ENCODE peak calls at places on chromosomes 11 and 22, in eight cellular contexts. F is NCI-H524; J is GM13977; X is GOT3; L is ACHN; H is activated CD8-positive, alpha-beta memory T cell treated with anti-CD3 and anti-CD28 coated beads for 48 hours; Z is lower leg skin; M is omental fat pad. R is an unnamed sample.

GRCh38 chr11:70528046-70528793 is 129.9 kb downstream of the CTTN start:
- DNase-seq in L (no peak), F (no peak), J (no peak), M (no peak), X (no peak), Z (no peak), H (no peak), R (no peak)

GRCh38 chr11:29171350-29171950 is 845.4 kb downstream of the KCNA4 start:
- DNase-seq in X (no peak), F (no peak), Z (no peak), J (no peak), L (no peak), H (no peak), M (no peak), R (no peak)

GRCh38 chr22:46649176-46650077 is 29.2 kb downstream of the GRAMD4 start:
- DNase-seq in H (no peak), J (no peak), L (no peak), M (no peak), X (no peak), Z (no peak), F (peak), R (no peak)

GRCh38 chr11:100340416-100341323 is 346.4 kb upstream of the ARHGAP42 start:
- DNase-seq in M (no peak), F (no peak), Z (no peak), L (no peak), J (no peak), H (no peak), X (no peak), R (no peak)

GRCh38 chr11:6006395-6006794 is 351 bp downstream of the OR56A4 start:
- DNase-seq in L (no peak), H (no peak), F (no peak), M (no peak), Z (no peak), X (no peak), J (no peak), R (no peak)

GRCh38 chr11:35516361-35516760 is 9.1 kb downstream of the PAMR1 start:
- DNase-seq in X (no peak), L (no peak), H (no peak), F (no peak), J (no peak), Z (no peak), M (no peak), R (no peak)

GRCh38 chr11:7892751-7893356 is 38.2 kb downstream of the OR10A6 start:
- DNase-seq in J (peak), H (no peak), F (peak), M (no peak), L (peak), X (no peak), Z (no peak), R (peak)

GRCh38 chr11:134033696-134034491 is 35.0 kb upstream of the JAM3 start:
- DNase-seq in H (no peak), X (no peak), J (peak), Z (peak), L (peak), M (no peak), F (peak), R (peak)

GRCh38 chr11:33060271-33060670 is 20.9 kb downstream of the TCP11L1 start:
- DNase-seq in Z (no peak), L (no peak), X (no peak), M (no peak), J (no peak), F (peak), H (no peak), R (no peak)

GRCh38 chr11:3090096-3090901 is 33.1 kb upstream of the CARS1 start:
- DNase-seq in F (no peak), H (no peak), Z (no peak), J (peak), X (no peak), L (no peak), M (no peak), R (peak)

GRCh38 chr11:61959026-61959608 is 8.3 kb downstream of the FTH1 start:
- DNase-seq in Z (peak), H (no peak), J (no peak), F (no peak), X (no peak), M (no peak), L (no peak), R (peak)

R was measured in GM10248.